ENCODE peak calls at places on chromosomes 1 and 21, in ten cellular contexts. R is Caki2; L is LoVo; N is RWPE2; Q is T-helper 2 cell treated with Interferon-gamma antibody and Interleukin-4, amounts not matched to agents 5 μg/mL and 100 μg/mL, for 36 hours; U is activated CD8-positive, alpha-beta memory T cell treated with anti-CD3 and anti-CD28 coated beads for 4 hours; Y is GM12891; E is CD8-positive, alpha-beta memory T cell; S is T-helper 9 cell; M is transverse colon. J is an unnamed sample.

GRCh38 chr1:8419172-8419571 is 101.3 kb downstream of the SLC45A1 start:
- DNase-seq in R (peak), L (no peak), N (no peak), Q (no peak), U (no peak), Y (no peak), E (no peak), S (no peak), M (no peak), J (no peak)

GRCh38 chr1:66583021-66583420 is 49.1 kb downstream of the SGIP1 start:
- DNase-seq in R (no peak), L (no peak), N (no peak), Q (no peak), U (no peak), Y (no peak), E (no peak), S (no peak), M (no peak), J (no peak)

GRCh38 chr1:161890574-161890973 is 124.5 kb downstream of the ATF6 start:
- DNase-seq in R (no peak), L (no peak), N (peak), Q (no peak), U (no peak), Y (no peak), E (no peak), S (no peak), M (no peak), J (no peak)

GRCh38 chr1:59502009-59502691 is 205.3 kb downstream of the FGGY start:
- DNase-seq in R (no peak), L (no peak), N (no peak), Q (no peak), U (no peak), Y (no peak), E (no peak), S (no peak), M (no peak), J (no peak)

GRCh38 chr1:70204578-70204977 is 801 bp downstream of the LRRC40 start:
- DNase-seq in R (no peak), L (no peak), N (no peak), Q (no peak), U (no peak), Y (no peak), E (no peak), S (no peak), M (no peak), J (no peak)

GRCh38 chr1:244968431-244968830 is 104.1 kb upstream of the HNRNPU start:
- DNase-seq in R (no peak), L (no peak), N (no peak), Q (no peak), U (no peak), Y (no peak), E (no peak), S (no peak), M (no peak), J (no peak)

GRCh38 chr1:231806623-231807470 is 180.3 kb downstream of the DISC1 start:
- DNase-seq in R (peak), L (peak), N (no peak), Q (peak), U (no peak), Y (peak), E (no peak), S (no peak), M (peak), J (peak)

GRCh38 chr1:156414440-156415064 is 45.5 kb downstream of the RHBG start:
- DNase-seq in R (peak), L (no peak), N (no peak), Q (no peak), U (no peak), Y (no peak), E (no peak), S (no peak), M (no peak), J (no peak)

GRCh38 chr1:89611721-89612120 is 21.2 kb upstream of the LRRC8C start:
- DNase-seq in R (no peak), L (no peak), N (no peak), Q (no peak), U (no peak), Y (peak), E (peak), S (no peak), M (no peak), J (no peak)

GRCh38 chr1:159981351-159982055 is 27.5 kb upstream of the SLAMF9 start:
- DNase-seq in R (no peak), L (no peak), N (no peak), Q (no peak), U (no peak), Y (no peak), E (no peak), S (no peak), M (no peak), J (no peak)

GRCh38 chr1:117339866-117340357 is 27.3 kb upstream of the MAN1A2 start:
- DNase-seq in R (peak), L (no peak), N (no peak), Q (no peak), U (no peak), Y (no peak), E (peak), S (no peak), M (peak), J (peak)

GRCh38 chr21:46055863-46056281 is 42.0 kb upstream of the COL6A2 start:
- DNase-seq in R (no peak), L (no peak), N (no peak), Q (no peak), U (no peak), Y (no peak), E (no peak), S (no peak), M (no peak), J (no peak)

GRCh38 chr1:179867493-179868330 is 9.9 kb downstream of the TOR1AIP2 start:
- DNase-seq in R (peak), L (peak), N (no peak), Q (no peak), U (no peak), Y (no peak), E (peak), S (peak), M (peak), J (peak)

GRCh38 chr1:174692313-174692712 is 244.5 kb downstream of the GPR52 start:
- DNase-seq in R (no peak), L (no peak), N (no peak), Q (no peak), U (no peak), Y (no peak), E (no peak), S (no peak), M (no peak), J (peak)

GRCh38 chr1:109113787-109114568 is at the start of gene ELAPOR1:
- DNase-seq in R (no peak), L (no peak), N (no peak), Q (peak), U (peak), Y (no peak), E (peak), S (peak), M (peak), J (no peak)

GRCh38 chr1:150881331-150882070 is 5.1 kb upstream of the ARNT start:
- DNase-seq in R (no peak), L (no peak), N (no peak), Q (no peak), U (no peak), Y (no peak), E (no peak), S (no peak), M (no peak), J (peak)

GRCh38 chr1:197486948-197487347 is 218.9 kb downstream of the CRB1 start:
- DNase-seq in R (no peak), L (no peak), N (no peak), Q (no peak), U (no peak), Y (no peak), E (no peak), S (no peak), M (no peak), J (peak)

GRCh38 chr1:30887485-30888315 is 20.9 kb downstream of the SDC3 start:
- DNase-seq in R (no peak), L (no peak), N (no peak), Q (no peak), U (no peak), Y (no peak), E (no peak), S (no peak), M (no peak), J (peak)

GRCh38 chr1:31937300-31938183 is 626 bp downstream of the PTP4A2 start:
- DNase-seq in R (peak), L (no peak), N (peak), Q (peak), U (peak), Y (peak), E (peak), S (peak), M (peak), J (no peak)

GRCh38 chr1:230220907-230221306 is 153.9 kb downstream of the GALNT2 start:
- DNase-seq in R (no peak), L (no peak), N (no peak), Q (no peak), U (no peak), Y (no peak), E (no peak), S (no peak), M (no peak), J (no peak)

GRCh38 chr1:53483170-53483569 is 24.0 kb downstream of the DMRTB1 start:
- DNase-seq in R (no peak), L (no peak), N (no peak), Q (no peak), U (no peak), Y (no peak), E (no peak), S (no peak), M (no peak), J (no peak)

GRCh38 chr21:45949928-45950739 is 31.4 kb upstream of the COL6A1 start:
- DNase-seq in R (no peak), L (no peak), N (peak), Q (no peak), U (no peak), Y (no peak), E (no peak), S (no peak), M (no peak), J (no peak)

GRCh38 chr1:235069577-235070563 is 58.8 kb downstream of the TOMM20 start:
- DNase-seq in R (peak), L (peak), N (peak), Q (no peak), U (no peak), Y (no peak), E (no peak), S (no peak), M (peak), J (no peak)

GRCh38 chr1:3922851-3923250 is 22.8 kb upstream of the C1orf174 start:
- DNase-seq in R (no peak), L (no peak), N (no peak), Q (no peak), U (no peak), Y (no peak), E (no peak), S (no peak), M (no peak), J (no peak)

GRCh38 chr1:65317866-65318653 is 8.7 kb downstream of the DNAJC6 start:
- DNase-seq in R (no peak), L (no peak), N (no peak), Q (no peak), U (no peak), Y (no peak), E (no peak), S (no peak), M (no peak), J (no peak)

GRCh38 chr1:215226755-215227154 is 144.2 kb downstream of the KCNK2 start:
- DNase-seq in R (no peak), L (no peak), N (no peak), Q (no peak), U (no peak), Y (no peak), E (no peak), S (no peak), M (no peak), J (peak)

J was measured in brain microvascular endothelial cell.